ENCODE peak calls at places on chromosome 22, in nine cellular contexts. D is CD4-positive, CD25-positive, alpha-beta regulatory T cell; E is lung; F is tibial artery; S is pancreas; U is breast epithelium; T is body of pancreas; B is CD8-positive, alpha-beta memory T cell; Y is ovary. O is an unnamed sample. For H3K36me3, the result is how much of the 10 kb centered on the place peaks cover.

GRCh38 chr22:40397436-40397835 is 27.0 kb downstream of the SGSM3 start:
- DNase-seq in D (no peak), E (no peak), F (no peak), S (no peak), U (no peak), T (no peak), B (no peak), Y (no peak), O (peak)

GRCh38 chr22:17398159-17398558 is 28.9 kb downstream of the CECR2 start:
- DNase-seq in D (no peak), E (no peak), F (no peak), S (no peak), U (no peak), T (no peak), B (no peak), Y (no peak), O (no peak)

GRCh38 chr22:46471901-46472721 is 65.3 kb downstream of the CELSR1 start:
- DNase-seq in D (no peak), E (no peak), F (no peak), S (no peak), U (no peak), T (no peak), B (no peak), Y (no peak), O (no peak)

GRCh38 chr22:40044870-40045834 is 50.4 kb downstream of the FAM83F start:
- DNase-seq in D (peak), E (peak), F (no peak), S (peak), U (no peak), T (peak), B (peak), Y (peak), O (peak)

GRCh38 chr22:39317756-39318506 is 1.5 kb downstream of the RPL3 start:
- DNase-seq in D (no peak), E (no peak), F (no peak), S (no peak), U (no peak), T (no peak), B (no peak), Y (no peak), O (peak)

GRCh38 chr22:37214431-37215025 is 2.3 kb upstream of the SSTR3 start:
- DNase-seq in D (no peak), E (no peak), F (peak), S (no peak), U (no peak), T (no peak), B (no peak), Y (peak), O (peak)

GRCh38 chr22:25134028-25134427 is 65.6 kb upstream of the CRYBB3 start:
- DNase-seq in D (no peak), E (peak), F (no peak), S (peak), U (peak), T (peak), B (no peak), Y (no peak), O (no peak)

GRCh38 chr22:30236875-30237274 is 9.7 kb downstream of the LIF start:
- DNase-seq in D (no peak), E (no peak), F (no peak), S (no peak), U (no peak), T (no peak), B (no peak), Y (no peak), O (no peak)

GRCh38 chr22:37746366-37747089 is 49.7 kb downstream of the TRIOBP start:
- DNase-seq in D (no peak), E (no peak), F (no peak), S (no peak), U (no peak), T (peak), B (no peak), Y (peak), O (no peak)

GRCh38 chr22:22553735-22554134 is 5.3 kb downstream of the PRAME start:
- DNase-seq in D (no peak), E (no peak), F (no peak), S (no peak), U (no peak), T (no peak), B (no peak), Y (no peak), O (no peak)

GRCh38 chr22:17664414-17665045 is 26.0 kb downstream of the BCL2L13 start:
- DNase-seq in D (no peak), E (no peak), F (no peak), S (no peak), U (no peak), T (no peak), B (no peak), Y (no peak), O (no peak)

GRCh38 chr22:21832291-21833290 is 34.9 kb downstream of the MAPK1 start:
- DNase-seq in D (no peak), E (no peak), F (no peak), S (no peak), U (no peak), T (no peak), B (no peak), Y (no peak), O (peak)

GRCh38 chr22:19480789-19481188 is 1.1 kb downstream of the CDC45 start:
- DNase-seq in D (no peak), E (no peak), F (no peak), S (no peak), U (no peak), T (no peak), B (no peak), Y (no peak), O (no peak)

GRCh38 chr22:38531251-38531956 is 25.3 kb upstream of the DDX17 start:
- DNase-seq in D (no peak), E (no peak), F (no peak), S (no peak), U (no peak), T (no peak), B (no peak), Y (no peak), O (no peak)

GRCh38 chr22:46180370-46181137 is 30.2 kb downstream of the PPARA start:
- DNase-seq in D (no peak), E (no peak), F (no peak), S (no peak), U (no peak), T (no peak), B (no peak), Y (no peak), O (peak)

GRCh38 chr22:36505998-36506635 is 723 bp downstream of the FOXRED2 start:
- DNase-seq in D (no peak), E (no peak), F (no peak), S (no peak), U (no peak), T (no peak), B (no peak), Y (peak), O (no peak)

GRCh38 chr22:39220897-39221850 is 23.6 kb downstream of the PDGFB start:
- DNase-seq in D (no peak), E (no peak), F (peak), S (no peak), U (no peak), T (no peak), B (no peak), Y (no peak), O (peak)

GRCh38 chr22:46584081-46584903 is 35.9 kb upstream of the GRAMD4 start:
- DNase-seq in D (no peak), E (no peak), F (no peak), S (no peak), U (no peak), T (peak), B (no peak), Y (no peak), O (peak)

GRCh38 chr22:30167327-30167726 is 79.2 kb downstream of the LIF start:
- DNase-seq in D (no peak), E (no peak), F (no peak), S (no peak), U (no peak), T (no peak), B (no peak), Y (no peak), O (no peak)

GRCh38 chr22:36386900-36387663 is 685 bp downstream of the MYH9 start:
- DNase-seq in D (peak), E (peak), F (peak), S (peak), U (no peak), T (peak), B (no peak), Y (peak), O (no peak)

GRCh38 chr22:21982338-21982965 is at the start of gene TOP3B:
- DNase-seq in D (peak), E (peak), F (peak), S (peak), U (peak), T (peak), B (peak), Y (peak), O (peak)

GRCh38 chr22:38238519-38239051 is 34.2 kb downstream of the TMEM184B start:
- DNase-seq in D (no peak), E (peak), F (no peak), S (peak), U (no peak), T (peak), B (no peak), Y (no peak), O (no peak)

GRCh38 chr22:29443861-29444431 is 5.6 kb downstream of the RFPL1 start:
- DNase-seq in D (no peak), E (no peak), F (no peak), S (no peak), U (no peak), T (no peak), B (no peak), Y (no peak), O (no peak)

GRCh38 chr22:46269564-46269963 is 1.8 kb downstream of the TTC38 start:
- DNase-seq in D (no peak), E (no peak), F (no peak), S (no peak), U (no peak), T (peak), B (no peak), Y (peak), O (no peak)

GRCh38 chr22:35524966-35525686 is 15.5 kb upstream of the RASD2 start:
- DNase-seq in D (no peak), E (no peak), F (no peak), S (no peak), U (no peak), T (no peak), B (no peak), Y (peak), O (no peak)

GRCh38 chr22:36002084-36002483 is 26.5 kb downstream of the RBFOX2 start:
- DNase-seq in D (no peak), E (no peak), F (no peak), S (no peak), U (no peak), T (no peak), B (no peak), Y (no peak), O (no peak)

GRCh38 chr22:47090591-47091240 is 328.3 kb downstream of the TBC1D22A start:
- DNase-seq in D (peak), E (no peak), F (no peak), S (no peak), U (peak), T (no peak), B (no peak), Y (no peak), O (peak)

GRCh38 chr22:38612217-38613006 is 42.4 kb upstream of the DMC1 start:
- DNase-seq in D (no peak), E (no peak), F (no peak), S (no peak), U (peak), T (no peak), B (no peak), Y (no peak), O (no peak)

GRCh38 chr22:39360242-39360641 is 10.5 kb downstream of the SYNGR1 start:
- DNase-seq in D (no peak), E (no peak), F (no peak), S (no peak), U (no peak), T (no peak), B (no peak), Y (no peak), O (no peak)

GRCh38 chr22:46129390-46130041 is 20.8 kb upstream of the PPARA start:
- DNase-seq in D (no peak), E (no peak), F (no peak), S (no peak), U (no peak), T (no peak), B (no peak), Y (peak), O (no peak)

GRCh38 chr22:30279389-30279788 is 9.9 kb downstream of the CASTOR1 start:
- DNase-seq in D (no peak), E (no peak), F (peak), S (no peak), U (no peak), T (no peak), B (no peak), Y (no peak), O (no peak)

GRCh38 chr22:36758792-36759271 is 17.1 kb downstream of the IFT27 start:
- DNase-seq in D (no peak), E (no peak), F (no peak), S (no peak), U (no peak), T (peak), B (no peak), Y (no peak), O (no peak)

GRCh38 chr22:40855104-40855959 is 1.1 kb downstream of the ST13 start:
- DNase-seq in D (no peak), E (no peak), F (peak), S (no peak), U (no peak), T (no peak), B (no peak), Y (no peak), O (no peak)

GRCh38 chr22:46514592-46515207 is 22.7 kb downstream of the CELSR1 start:
- DNase-seq in D (no peak), E (no peak), F (no peak), S (no peak), U (no peak), T (no peak), B (no peak), Y (no peak), O (no peak)

GRCh38 chr22:35310556-35311550 is 11.2 kb downstream of the TOM1 start:
- DNase-seq in D (no peak), E (no peak), F (no peak), S (no peak), U (peak), T (peak), B (no peak), Y (peak), O (no peak)

GRCh38 chr22:35517207-35517606 is 23.4 kb upstream of the RASD2 start:
- DNase-seq in D (no peak), E (no peak), F (no peak), S (no peak), U (no peak), T (no peak), B (no peak), Y (no peak), O (no peak)

GRCh38 chr22:37267661-37268413 is 14.5 kb upstream of the CYTH4 start:
- DNase-seq in D (no peak), E (no peak), F (no peak), S (no peak), U (no peak), T (no peak), B (no peak), Y (no peak), O (no peak)

DNA sequence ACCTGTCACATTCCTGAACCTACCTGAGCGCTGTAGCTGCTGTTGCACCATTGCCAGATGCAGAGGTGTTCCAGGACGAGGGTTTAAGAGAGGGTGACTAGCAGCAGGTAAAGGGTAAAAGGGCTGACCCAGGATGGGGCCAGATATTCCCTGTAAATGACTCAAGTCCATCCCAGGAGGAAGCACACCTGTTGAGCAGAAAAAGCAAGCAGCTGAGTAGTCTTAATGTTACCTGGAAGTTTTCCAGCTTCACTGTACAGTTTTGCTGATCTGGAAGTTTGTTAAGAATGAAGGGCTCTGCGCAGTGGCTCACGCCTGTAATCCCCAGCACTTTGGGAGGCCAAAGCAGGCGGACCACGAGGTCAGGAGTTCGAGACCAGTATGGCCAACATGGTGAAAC is 41.3 kb downstream of the DRG1 start:
- DNase-seq in D (no peak), E (no peak), F (no peak), S (no peak), U (no peak), T (no peak), B (no peak), Y (no peak), O (no peak)
- H3K36me3 ChIP-seq in D (half or more), E (under half), F (half or more), S (under half), U (under half), T (under half), B (half or more), Y (under half), O (half or more)

DNA sequence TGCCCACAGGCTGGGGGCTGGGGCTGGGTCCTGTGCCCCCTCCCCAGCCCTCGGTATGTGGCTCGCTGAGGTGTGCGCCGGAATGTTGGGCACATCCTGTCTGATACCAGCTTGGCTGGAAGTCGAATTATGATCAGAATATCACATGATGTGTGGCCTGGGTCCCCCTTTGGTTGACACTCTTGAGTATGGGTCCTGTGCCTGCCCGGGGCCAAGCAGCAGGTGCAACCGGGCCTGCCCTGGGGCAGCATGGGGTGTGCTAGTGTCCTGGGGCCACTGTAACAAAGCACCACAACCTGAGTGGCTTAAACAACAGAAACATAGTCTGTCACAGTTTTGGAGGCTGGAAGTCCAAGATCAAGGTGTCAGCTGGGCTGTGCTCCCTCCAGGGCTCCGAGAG is 52.7 kb downstream of the PARVB start:
- DNase-seq in D (no peak), E (no peak), F (no peak), S (no peak), U (no peak), T (no peak), B (no peak), Y (no peak), O (no peak)
- H3K4me3 ChIP-seq in D (no peak), E (no peak), F (no peak), S (no peak), U (no peak), T (no peak), B (no peak), Y (no peak), O (no peak)

GRCh38 chr22:32522237-32522636 is 47.6 kb downstream of the FBXO7 start:
- DNase-seq in D (no peak), E (no peak), F (no peak), S (no peak), U (no peak), T (no peak), B (no peak), Y (no peak), O (no peak)
- H3K36me3 ChIP-seq in D (under half), E (under half), F (under half), S (under half), U (under half), T (under half), B (under half), Y (under half), O (under half)

GRCh38 chr22:48489551-48490512 is 1337.8 kb downstream of the BRD1 start:
- DNase-seq in D (no peak), E (no peak), F (no peak), S (no peak), U (no peak), T (no peak), B (no peak), Y (peak), O (peak)
- H3K4me3 ChIP-seq in D (no peak), E (peak), F (peak), S (no peak), U (peak), T (no peak), B (no peak), Y (peak), O (peak)

GRCh38 chr22:49884075-49884474 is 30.4 kb downstream of the ZBED4 start:
- DNase-seq in D (no peak), E (no peak), F (no peak), S (no peak), U (no peak), T (no peak), B (no peak), Y (no peak), O (no peak)
- H3K36me3 ChIP-seq in D (half or more), E (under half), F (under half), S (under half), U (under half), T (under half), B (under half), Y (under half), O (under half)

DNA sequence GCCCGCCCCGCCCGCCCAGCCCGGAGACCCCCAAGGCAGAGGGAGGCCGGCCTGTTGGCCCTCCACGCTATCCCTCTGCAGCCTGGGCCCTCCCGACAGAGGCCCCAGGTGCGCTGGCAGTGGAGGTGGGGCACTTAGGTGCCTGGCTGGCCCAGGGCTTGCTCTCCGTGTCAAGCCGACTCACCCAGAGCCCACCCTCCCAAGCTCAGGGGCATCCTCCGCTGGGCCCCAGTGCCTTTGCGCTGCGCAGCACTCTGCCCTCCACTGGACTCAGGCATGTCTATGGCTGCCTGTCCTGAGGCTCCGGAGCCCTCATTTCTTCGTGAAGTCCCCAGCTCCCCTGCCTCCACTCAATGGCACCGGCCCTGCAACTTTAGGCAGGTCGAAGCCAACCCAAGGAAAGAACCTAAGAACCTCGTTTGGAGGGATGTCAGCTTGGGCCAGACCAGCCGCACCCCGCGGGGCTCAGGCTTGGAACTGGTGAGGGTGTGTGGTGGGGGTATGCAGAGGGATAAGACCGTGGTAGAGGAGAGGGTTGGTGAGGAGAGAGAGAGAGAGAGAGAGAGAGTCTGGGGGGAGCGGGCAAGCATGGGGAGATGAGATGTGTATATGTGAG is 6.1 kb downstream of the SMIM45 start:
- DNase-seq in D (no peak), E (no peak), F (no peak), S (no peak), U (no peak), T (no peak), B (no peak), Y (no peak), O (no peak)
- H3K4me3 ChIP-seq in D (no peak), E (no peak), F (peak), S (no peak), U (peak), T (no peak), B (no peak), Y (no peak), O (no peak)

GRCh38 chr22:24094966-24095365 is 83.9 kb downstream of the CABIN1 start:
- DNase-seq in D (no peak), E (no peak), F (peak), S (no peak), U (no peak), T (no peak), B (no peak), Y (peak), O (no peak)

GRCh38 chr22:24097961-24098391 is 83.3 kb upstream of the SUSD2 start:
- DNase-seq in D (no peak), E (no peak), F (peak), S (no peak), U (no peak), T (no peak), B (no peak), Y (peak), O (no peak)

GRCh38 chr22:24093855-24094254 is 82.8 kb downstream of the CABIN1 start:
- DNase-seq in D (no peak), E (no peak), F (peak), S (no peak), U (no peak), T (peak), B (no peak), Y (peak), O (no peak)

GRCh38 chr22:24095816-24096215 is 84.7 kb downstream of the CABIN1 start:
- DNase-seq in D (no peak), E (no peak), F (peak), S (no peak), U (no peak), T (no peak), B (no peak), Y (peak), O (no peak)

GRCh38 chr22:24096401-24097115 is 84.7 kb upstream of the SUSD2 start:
- DNase-seq in D (no peak), E (no peak), F (peak), S (no peak), U (no peak), T (no peak), B (no peak), Y (peak), O (no peak)
- H3K36me3 ChIP-seq in D (half or more), E (under half), F (half or more), S (under half), U (under half), T (under half), B (under half), Y (under half), O (under half)